ENCODE peak calls at places on chromosomes 2 and 18, in ten cellular contexts. One of them, this sample, is unnamed.

GRCh38 chr18:50947899-50948298 is 19.9 kb upstream of the ELAC1 start:
- DNase-seq in fibroblast of lung: peak; percentile 38
- DNase-seq in hepatocyte: no peak
- DNase-seq in MM.1S: no peak
- DNase-seq in HepG2: no peak
- DNase-seq in GM12878: no peak
- DNase-seq in K562: no peak
- DNase-seq in neural progenitor cell: no peak
- DNase-seq in HCT116: no peak
- DNase-seq in astrocyte: peak; percentile 36
- DNase-seq in this sample: peak; percentile 27

GRCh38 chr18:54717673-54718435 is 110.4 kb upstream of the RAB27B start:
- DNase-seq in fibroblast of lung: peak; percentile 43
- DNase-seq in hepatocyte: no peak
- DNase-seq in MM.1S: peak; percentile 91
- DNase-seq in HepG2: no peak
- DNase-seq in GM12878: peak; percentile 16
- DNase-seq in K562: no peak
- DNase-seq in neural progenitor cell: peak; percentile 71
- DNase-seq in HCT116: no peak
- DNase-seq in astrocyte: peak; percentile 35
- DNase-seq in this sample: no peak

GRCh38 chr2:23505984-23506380 is 121.0 kb downstream of the KLHL29 start:
- DNase-seq in fibroblast of lung: no peak
- DNase-seq in hepatocyte: no peak
- DNase-seq in MM.1S: no peak
- DNase-seq in HepG2: no peak
- DNase-seq in GM12878: no peak
- DNase-seq in K562: no peak
- DNase-seq in neural progenitor cell: no peak
- DNase-seq in HCT116: no peak
- DNase-seq in astrocyte: no peak
- DNase-seq in this sample: no peak

GRCh38 chr2:44358498-44358897 is 2.8 kb downstream of the PREPL start:
- DNase-seq in fibroblast of lung: peak; percentile 83
- DNase-seq in hepatocyte: no peak
- DNase-seq in MM.1S: peak; percentile 61
- DNase-seq in HepG2: no peak
- DNase-seq in GM12878: peak; percentile 64
- DNase-seq in K562: no peak
- DNase-seq in neural progenitor cell: no peak
- DNase-seq in HCT116: no peak
- DNase-seq in astrocyte: peak; percentile 73
- DNase-seq in this sample: no peak

GRCh38 chr2:96698221-96698861 is 41.5 kb downstream of the LMAN2L start:
- DNase-seq in fibroblast of lung: no peak
- DNase-seq in hepatocyte: no peak
- DNase-seq in MM.1S: no peak
- DNase-seq in HepG2: no peak
- DNase-seq in GM12878: no peak
- DNase-seq in K562: no peak
- DNase-seq in neural progenitor cell: no peak
- DNase-seq in HCT116: no peak
- DNase-seq in astrocyte: no peak
- DNase-seq in this sample: no peak

GRCh38 chr18:39241534-39241933 is 1675.9 kb upstream of the CELF4 start:
- DNase-seq in fibroblast of lung: no peak
- DNase-seq in hepatocyte: no peak
- DNase-seq in MM.1S: no peak
- DNase-seq in HepG2: peak; percentile 84
- DNase-seq in GM12878: no peak
- DNase-seq in K562: no peak
- DNase-seq in neural progenitor cell: no peak
- DNase-seq in HCT116: no peak
- DNase-seq in astrocyte: no peak
- DNase-seq in this sample: no peak

GRCh38 chr2:222477962-222478608 is 53.7 kb downstream of the SGPP2 start:
- DNase-seq in fibroblast of lung: no peak
- DNase-seq in hepatocyte: no peak
- DNase-seq in MM.1S: no peak
- DNase-seq in HepG2: no peak
- DNase-seq in GM12878: no peak
- DNase-seq in K562: no peak
- DNase-seq in neural progenitor cell: peak; percentile 74
- DNase-seq in HCT116: no peak
- DNase-seq in astrocyte: no peak
- DNase-seq in this sample: no peak

GRCh38 chr18:36075862-36076587 is 8.7 kb upstream of the RPRD1A start:
- DNase-seq in fibroblast of lung: peak; percentile 60
- DNase-seq in hepatocyte: peak; percentile 42
- DNase-seq in MM.1S: no peak
- DNase-seq in HepG2: peak; percentile 58
- DNase-seq in GM12878: peak; percentile 21
- DNase-seq in K562: no peak
- DNase-seq in neural progenitor cell: no peak
- DNase-seq in HCT116: no peak
- DNase-seq in astrocyte: peak; percentile 58
- DNase-seq in this sample: no peak

GRCh38 chr2:70907130-70907756 is 28.5 kb upstream of the ATP6V1B1 start:
- DNase-seq in fibroblast of lung: peak; percentile 15
- DNase-seq in hepatocyte: peak; percentile 9
- DNase-seq in MM.1S: no peak
- DNase-seq in HepG2: no peak
- DNase-seq in GM12878: no peak
- DNase-seq in K562: no peak
- DNase-seq in neural progenitor cell: peak; percentile 72
- DNase-seq in HCT116: no peak
- DNase-seq in astrocyte: no peak
- DNase-seq in this sample: no peak
- TF ChIP-seq EZH2 in fibroblast of lung: no peak
- TF ChIP-seq EZH2 in hepatocyte: peak; percentile 99
- TF ChIP-seq EZH2 in MM.1S: no peak
- TF ChIP-seq EZH2 in HepG2: no peak
- TF ChIP-seq EZH2 in GM12878: no peak
- TF ChIP-seq EZH2 in K562: no peak
- TF ChIP-seq EZH2 in neural progenitor cell: peak; percentile 100
- TF ChIP-seq EZH2 in HCT116: no peak
- TF ChIP-seq EZH2 in astrocyte: no peak
- TF ChIP-seq EZH2 in this sample: no peak

DNA sequence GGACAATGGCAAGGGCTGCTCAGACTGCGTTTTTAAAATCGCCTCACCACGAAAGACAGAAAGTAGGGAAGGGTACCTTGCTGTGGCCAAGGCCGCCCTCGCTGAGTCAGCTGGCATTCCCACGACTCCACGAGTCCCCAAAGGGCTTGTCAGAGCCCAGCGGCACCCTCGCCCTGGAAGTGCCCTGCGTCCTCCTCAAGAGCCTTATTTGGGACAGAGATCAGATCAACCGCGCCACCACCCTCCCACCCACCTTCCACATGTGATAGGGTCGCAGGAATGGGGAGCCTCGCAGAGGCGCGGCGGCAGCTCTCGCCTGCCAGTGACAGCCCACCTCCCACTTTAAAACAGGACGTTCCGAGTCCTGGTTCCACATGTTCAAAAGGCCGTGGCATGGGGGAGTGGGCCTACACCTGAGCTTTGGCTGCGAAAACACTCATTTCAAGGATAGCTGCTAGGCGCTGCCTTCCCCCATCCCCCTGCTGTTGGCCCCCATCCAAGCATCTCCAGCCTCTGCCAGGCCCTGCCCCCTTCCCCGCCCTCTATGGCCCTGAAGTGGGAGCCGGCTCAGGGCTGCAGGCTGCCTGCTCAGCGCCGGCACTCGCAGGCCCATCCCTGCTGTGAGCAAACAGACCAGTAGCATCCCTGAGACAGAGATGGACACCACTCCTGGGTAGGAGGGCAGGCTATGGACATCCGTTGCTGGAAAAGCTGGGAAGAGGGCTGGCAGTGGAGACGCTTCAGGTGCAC is 38.1 kb upstream of the ARHGEF4 start:
- DNase-seq in fibroblast of lung: peak; percentile 13
- DNase-seq in hepatocyte: peak; percentile 74
- DNase-seq in MM.1S: no peak
- DNase-seq in HepG2: no peak
- DNase-seq in GM12878: no peak
- DNase-seq in K562: no peak
- DNase-seq in neural progenitor cell: peak; percentile 80
- DNase-seq in HCT116: no peak
- DNase-seq in astrocyte: no peak
- DNase-seq in this sample: no peak
- TF ChIP-seq EZH2 in fibroblast of lung: no peak
- TF ChIP-seq EZH2 in hepatocyte: no peak
- TF ChIP-seq EZH2 in MM.1S: no peak
- TF ChIP-seq EZH2 in HepG2: no peak
- TF ChIP-seq EZH2 in GM12878: no peak
- TF ChIP-seq EZH2 in K562: no peak
- TF ChIP-seq EZH2 in neural progenitor cell: no peak
- TF ChIP-seq EZH2 in HCT116: no peak
- TF ChIP-seq EZH2 in astrocyte: no peak
- TF ChIP-seq EZH2 in this sample: no peak

DNA sequence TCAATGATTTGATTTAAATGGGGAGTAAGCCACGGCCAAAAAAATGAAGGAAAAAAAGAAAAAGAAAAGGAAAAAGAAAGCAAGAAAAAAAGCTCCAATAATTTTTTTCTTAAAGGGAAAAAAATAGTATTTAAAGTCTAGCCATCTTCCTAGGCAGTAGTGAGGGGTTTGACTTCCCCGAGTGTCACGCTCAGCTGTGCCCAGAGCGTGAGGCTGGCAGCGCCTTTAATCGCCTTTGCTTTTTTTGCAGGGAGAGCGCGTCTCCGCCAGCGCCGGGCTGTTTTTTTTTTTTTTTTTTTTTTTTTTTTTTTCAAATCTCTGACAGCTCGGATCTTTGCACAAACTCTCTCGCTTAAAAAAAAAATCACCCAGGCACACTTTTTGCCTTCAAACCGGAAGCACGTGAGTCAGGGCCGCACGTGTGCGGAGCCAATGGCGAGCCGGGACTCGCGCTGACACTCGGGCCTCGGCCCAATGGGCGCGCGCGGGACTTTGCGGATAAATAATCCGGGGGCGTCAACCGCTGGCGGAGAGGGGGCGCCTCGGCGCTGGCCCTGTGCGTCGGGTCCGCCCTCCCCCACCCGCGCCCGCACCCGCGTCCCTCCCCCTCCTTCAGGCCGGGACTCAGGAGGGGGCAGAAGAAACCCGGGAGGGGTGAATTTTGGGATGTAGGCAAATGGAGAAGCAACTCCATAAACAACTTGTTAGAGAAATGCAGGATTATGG is at the start of gene EN1:
- DNase-seq in fibroblast of lung: peak; percentile 88
- DNase-seq in hepatocyte: peak; percentile 51
- DNase-seq in MM.1S: no peak
- DNase-seq in HepG2: no peak
- DNase-seq in GM12878: no peak
- DNase-seq in K562: peak; percentile 90
- DNase-seq in neural progenitor cell: peak; percentile 82
- DNase-seq in HCT116: no peak
- DNase-seq in astrocyte: peak; percentile 82
- DNase-seq in this sample: peak; percentile 85
- TF ChIP-seq EZH2 in fibroblast of lung: no peak
- TF ChIP-seq EZH2 in hepatocyte: peak; percentile 1
- TF ChIP-seq EZH2 in MM.1S: no peak
- TF ChIP-seq EZH2 in HepG2: peak; percentile 3
- TF ChIP-seq EZH2 in GM12878: no peak
- TF ChIP-seq EZH2 in K562: no peak
- TF ChIP-seq EZH2 in neural progenitor cell: peak; percentile 82
- TF ChIP-seq EZH2 in HCT116: no peak
- TF ChIP-seq EZH2 in astrocyte: no peak
- TF ChIP-seq EZH2 in this sample: peak; percentile 32

GRCh38 chr2:218781691-218782528 is at the start of gene CYP27A1:
- DNase-seq in fibroblast of lung: peak; percentile 24
- DNase-seq in hepatocyte: peak; percentile 79
- DNase-seq in MM.1S: no peak
- DNase-seq in HepG2: peak; percentile 83
- DNase-seq in GM12878: no peak
- DNase-seq in K562: no peak
- DNase-seq in neural progenitor cell: peak; percentile 71
- DNase-seq in HCT116: no peak
- DNase-seq in astrocyte: no peak
- DNase-seq in this sample: no peak

GRCh38 chr2:218780026-218780425 is 1.9 kb upstream of the CYP27A1 start:
- DNase-seq in fibroblast of lung: no peak
- DNase-seq in hepatocyte: no peak
- DNase-seq in MM.1S: no peak
- DNase-seq in HepG2: no peak
- DNase-seq in GM12878: no peak
- DNase-seq in K562: no peak
- DNase-seq in neural progenitor cell: no peak
- DNase-seq in HCT116: no peak
- DNase-seq in astrocyte: no peak
- DNase-seq in this sample: no peak

GRCh38 chr2:218782529-218782845 is 540 bp downstream of the CYP27A1 start:
- DNase-seq in fibroblast of lung: no peak
- DNase-seq in hepatocyte: peak; percentile 64
- DNase-seq in MM.1S: no peak
- DNase-seq in HepG2: peak; percentile 74
- DNase-seq in GM12878: no peak
- DNase-seq in K562: no peak
- DNase-seq in neural progenitor cell: no peak
- DNase-seq in HCT116: no peak
- DNase-seq in astrocyte: no peak
- DNase-seq in this sample: no peak

GRCh38 chr2:218783612-218784169 is 1.7 kb downstream of the CYP27A1 start:
- DNase-seq in fibroblast of lung: no peak
- DNase-seq in hepatocyte: no peak
- DNase-seq in MM.1S: no peak
- DNase-seq in HepG2: no peak
- DNase-seq in GM12878: no peak
- DNase-seq in K562: no peak
- DNase-seq in neural progenitor cell: no peak
- DNase-seq in HCT116: no peak
- DNase-seq in astrocyte: no peak
- DNase-seq in this sample: no peak

DNA sequence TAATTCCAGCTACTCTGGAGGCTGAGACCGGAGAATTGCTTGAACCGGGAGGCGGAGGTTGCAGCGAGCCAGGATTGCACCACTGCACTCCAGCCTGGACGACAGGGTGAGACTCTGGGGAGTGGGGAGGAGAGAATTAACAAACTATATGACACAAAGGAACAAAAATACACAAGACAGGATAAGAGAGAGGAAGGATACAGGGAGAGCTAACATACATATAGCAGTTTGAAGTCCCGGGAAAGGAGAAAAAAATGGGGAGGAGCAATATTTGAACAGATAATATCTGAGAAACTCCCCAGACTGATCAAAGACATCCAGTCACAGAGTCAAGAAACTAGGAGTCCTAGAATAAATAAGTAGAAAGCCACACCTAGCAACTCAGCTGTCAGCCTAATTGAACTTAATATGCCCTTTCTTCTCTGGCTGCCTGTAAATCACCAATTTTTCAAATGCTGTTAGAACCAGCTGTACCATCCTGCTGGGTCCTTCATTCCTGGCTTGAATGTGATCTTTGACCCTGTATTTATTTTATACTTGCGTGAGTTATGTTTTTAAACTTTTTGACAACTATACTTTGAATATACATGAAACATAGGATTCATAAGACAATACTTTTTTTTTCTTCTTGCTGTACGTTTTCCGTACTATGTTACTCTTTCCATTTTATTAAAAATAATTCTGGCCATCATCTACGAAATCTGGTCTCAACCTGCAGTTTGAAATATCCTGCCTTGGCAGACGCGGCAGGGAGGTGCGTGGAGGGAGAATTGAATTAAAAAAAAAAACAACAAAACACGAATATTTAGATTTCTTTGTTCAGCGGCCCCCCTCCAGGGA is 876 bp upstream of the CYP27A1 start:
- DNase-seq in fibroblast of lung: no peak
- DNase-seq in hepatocyte: peak; percentile 62
- DNase-seq in MM.1S: no peak
- DNase-seq in HepG2: peak; percentile 92
- DNase-seq in GM12878: no peak
- DNase-seq in K562: no peak
- DNase-seq in neural progenitor cell: no peak
- DNase-seq in HCT116: no peak
- DNase-seq in astrocyte: no peak
- DNase-seq in this sample: no peak
- TF ChIP-seq EZH2 in fibroblast of lung: no peak
- TF ChIP-seq EZH2 in hepatocyte: no peak
- TF ChIP-seq EZH2 in MM.1S: no peak
- TF ChIP-seq EZH2 in HepG2: no peak
- TF ChIP-seq EZH2 in GM12878: no peak
- TF ChIP-seq EZH2 in K562: no peak
- TF ChIP-seq EZH2 in neural progenitor cell: no peak
- TF ChIP-seq EZH2 in HCT116: no peak
- TF ChIP-seq EZH2 in astrocyte: no peak
- TF ChIP-seq EZH2 in this sample: peak; percentile 39